ENCODE peak calls at places on chromosomes 13 and 19, in four cellular contexts. I is psoas muscle, J is ovary, T is Panc1. Y is an unnamed sample.

GRCh38 chr13:48761256-48761655 is 107.5 kb downstream of the CYSLTR2 start:
- DNase-seq in I (no peak), J (no peak), T (no peak), Y (no peak)

GRCh38 chr19:3151563-3152430 is 16.0 kb downstream of the GNA15 start:
- DNase-seq in I (no peak), J (no peak), T (no peak), Y (no peak)

GRCh38 chr19:3494559-3494958 is 5.9 kb downstream of the DOHH start:
- DNase-seq in I (no peak), J (no peak), T (no peak), Y (no peak)

GRCh38 chr19:45164577-45165335 is 4.0 kb upstream of the NKPD1 start:
- DNase-seq in I (peak), J (peak), T (no peak), Y (peak)

GRCh38 chr19:32343550-32344262 is 1.7 kb upstream of the ZNF507 start:
- DNase-seq in I (no peak), J (no peak), T (no peak), Y (no peak)

GRCh38 chr13:58324130-58324529 is 692.6 kb downstream of the PCDH17 start:
- DNase-seq in I (no peak), J (no peak), T (no peak), Y (no peak)

GRCh38 chr19:10566658-10567410 is 1.0 kb upstream of the KRI1 start:
- DNase-seq in I (no peak), J (peak), T (no peak), Y (no peak)

GRCh38 chr13:72539925-72540324 is 187.5 kb downstream of the MZT1 start:
- DNase-seq in I (no peak), J (no peak), T (no peak), Y (no peak)

GRCh38 chr19:17719730-17720486 is 628 bp downstream of the MAP1S start:
- DNase-seq in I (no peak), J (no peak), T (no peak), Y (no peak)

GRCh38 chr19:27793128-27793643 is 1419.8 kb downstream of the UQCRFS1 start:
- DNase-seq in I (peak), J (peak), T (peak), Y (peak)

GRCh38 chr13:106498158-106498557 is 37.3 kb downstream of the EFNB2 start:
- DNase-seq in I (no peak), J (no peak), T (no peak), Y (no peak)

GRCh38 chr19:35484637-35485036 is 5.6 kb downstream of the KRTDAP start:
- DNase-seq in I (no peak), J (no peak), T (no peak), Y (no peak)

GRCh38 chr13:27283906-27284523 is 13.4 kb downstream of the RASL11A start:
- DNase-seq in I (no peak), J (no peak), T (no peak), Y (no peak)

GRCh38 chr13:111131610-111132009 is 16.5 kb downstream of the ARHGEF7 start:
- DNase-seq in I (no peak), J (no peak), T (no peak), Y (no peak)

GRCh38 chr13:42022796-42023493 is 25.5 kb upstream of the DGKH start:
- DNase-seq in I (no peak), J (no peak), T (no peak), Y (no peak)

GRCh38 chr19:40739871-40740703 is 10.2 kb downstream of the ACTMAP start:
- DNase-seq in I (no peak), J (no peak), T (no peak), Y (no peak)

DNA sequence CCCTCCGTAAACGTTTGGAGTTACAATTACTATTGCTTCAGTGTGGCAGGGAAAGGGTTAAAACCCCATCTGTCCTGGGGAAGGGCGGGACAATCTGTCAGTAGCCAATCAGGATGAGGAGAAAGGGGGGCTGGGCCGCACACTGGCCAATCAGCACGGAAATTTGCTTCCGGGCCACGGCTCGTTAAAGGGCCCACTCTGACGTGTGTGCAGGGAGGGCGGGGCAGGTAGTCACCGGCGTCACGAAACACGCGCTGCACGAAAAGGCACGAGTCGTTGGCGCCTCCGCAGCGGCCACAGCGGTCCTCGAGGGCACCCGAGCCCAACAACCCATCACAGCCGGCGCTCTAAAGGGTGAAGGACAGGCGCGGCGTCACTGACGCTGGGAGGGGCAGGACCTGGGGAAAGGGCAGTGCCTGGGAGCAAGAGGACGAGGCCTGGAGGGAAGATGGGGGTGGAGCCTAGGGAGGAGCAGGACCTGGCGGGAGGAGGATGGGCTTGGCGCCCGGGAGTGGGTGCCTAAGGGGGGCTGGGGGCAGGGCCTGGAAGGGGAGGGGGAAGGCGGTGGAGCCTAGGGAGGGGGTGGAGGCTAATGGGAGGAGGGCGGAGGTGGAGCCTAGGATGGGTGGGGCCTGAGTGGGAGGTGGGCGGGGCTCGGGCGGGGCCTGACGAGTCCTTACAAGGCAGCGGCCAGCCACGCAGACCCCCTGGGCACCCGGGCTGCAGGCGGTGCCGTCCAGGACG is 4.9 kb downstream of the ADAMTSL5 start:
- DNase-seq in I (peak), J (peak), T (peak), Y (peak)
- H3K4me3 ChIP-seq in I (peak), J (peak), T (peak), Y (peak)

GRCh38 chr13:100115693-100116254 is 26.9 kb downstream of the PCCA start:
- DNase-seq in I (no peak), J (no peak), T (no peak), Y (no peak)
- H3K4me3 ChIP-seq in I (no peak), J (no peak), T (no peak), Y (no peak)

GRCh38 chr19:5954293-5954692 is 23.6 kb downstream of the RANBP3 start:
- DNase-seq in I (no peak), J (no peak), T (no peak), Y (no peak)

GRCh38 chr19:5952193-5953033 is 25.5 kb downstream of the RANBP3 start:
- DNase-seq in I (no peak), J (no peak), T (no peak), Y (no peak)

GRCh38 chr19:5953034-5953589 is 24.8 kb downstream of the RANBP3 start:
- DNase-seq in I (no peak), J (no peak), T (no peak), Y (no peak)

GRCh38 chr19:5955638-5955935 is 22.4 kb downstream of the RANBP3 start:
- DNase-seq in I (no peak), J (no peak), T (no peak), Y (no peak)

DNA sequence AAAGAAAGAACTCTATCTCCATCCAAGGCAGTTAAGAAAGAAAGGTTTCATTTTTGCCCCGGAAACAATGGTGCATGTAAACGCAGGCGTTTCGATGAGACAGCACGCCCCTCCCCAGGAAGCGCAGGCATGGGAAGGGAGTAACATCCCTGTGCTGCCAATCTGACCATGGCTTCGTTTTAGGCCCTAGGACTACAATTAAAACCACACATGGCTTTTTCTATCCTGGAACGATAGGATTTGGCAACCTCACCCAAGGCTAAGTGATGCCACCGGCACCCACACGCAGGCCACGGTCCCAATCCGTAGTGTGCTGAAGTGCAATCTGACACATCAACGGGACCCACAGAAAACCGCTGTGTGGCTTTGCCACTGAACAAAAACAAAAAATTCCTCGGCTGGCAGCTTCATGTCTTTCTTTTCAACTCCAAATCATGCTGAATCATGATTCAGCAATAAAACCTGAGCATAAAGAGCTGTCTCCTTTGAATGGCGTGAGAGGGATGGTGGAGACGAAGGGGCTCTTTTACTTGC is 24.2 kb downstream of the RANBP3 start:
- DNase-seq in I (no peak), J (no peak), T (no peak), Y (no peak)
- H3K4me3 ChIP-seq in I (peak), J (no peak), T (no peak), Y (no peak)

DNA sequence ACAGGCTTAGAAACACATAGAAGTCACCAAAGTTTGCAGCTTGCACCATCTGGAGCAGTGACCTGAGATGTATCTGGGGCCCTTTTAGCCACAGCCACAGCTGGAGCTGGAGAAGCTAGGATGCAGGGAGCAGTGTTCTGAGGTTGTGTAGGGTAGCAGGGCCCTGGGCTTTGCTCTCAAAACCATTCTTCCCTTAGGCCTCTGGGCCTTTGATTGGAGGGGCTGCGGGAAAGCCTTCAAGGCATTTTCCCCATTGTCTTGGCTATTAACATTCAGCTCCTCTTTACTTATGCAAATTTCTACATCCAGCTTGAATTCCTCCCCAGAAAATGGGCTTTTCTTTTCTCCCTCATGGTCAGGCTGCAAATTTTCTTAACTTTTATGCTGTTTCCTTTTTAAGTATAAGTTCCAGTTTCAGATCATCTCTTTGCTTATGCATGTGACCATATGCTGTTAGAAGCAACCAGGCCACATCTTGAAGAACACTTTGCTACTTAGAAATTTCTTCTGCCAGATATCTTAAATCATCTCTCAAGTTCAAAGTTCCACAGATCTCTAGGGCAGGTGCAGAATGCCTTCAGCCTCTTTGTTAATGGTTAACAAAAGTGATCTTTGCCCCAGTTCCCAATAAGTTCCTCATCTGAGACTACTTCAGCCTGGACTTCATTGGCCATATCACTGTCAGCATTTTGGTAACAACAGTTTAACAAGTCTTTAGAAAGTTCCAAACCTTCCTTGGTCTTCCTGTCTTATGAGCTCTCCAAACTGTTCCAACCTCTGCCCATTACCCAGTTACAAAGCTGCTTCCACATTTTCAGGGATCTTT is 48.5 kb downstream of the NBEA start:
- DNase-seq in I (no peak), J (no peak), T (no peak), Y (no peak)
- H3K4me3 ChIP-seq in I (no peak), J (no peak), T (no peak), Y (no peak)

GRCh38 chr19:30685601-30686000 is 313.4 kb downstream of the ZNF536 start:
- DNase-seq in I (no peak), J (no peak), T (no peak), Y (no peak)

GRCh38 chr19:30684613-30685012 is 312.4 kb downstream of the ZNF536 start:
- DNase-seq in I (no peak), J (no peak), T (no peak), Y (no peak)

GRCh38 chr19:30686252-30686762 is 314.1 kb downstream of the ZNF536 start:
- DNase-seq in I (no peak), J (no peak), T (no peak), Y (no peak)

GRCh38 chr19:30688696-30689095 is 316.5 kb downstream of the ZNF536 start:
- DNase-seq in I (no peak), J (no peak), T (no peak), Y (no peak)

DNA sequence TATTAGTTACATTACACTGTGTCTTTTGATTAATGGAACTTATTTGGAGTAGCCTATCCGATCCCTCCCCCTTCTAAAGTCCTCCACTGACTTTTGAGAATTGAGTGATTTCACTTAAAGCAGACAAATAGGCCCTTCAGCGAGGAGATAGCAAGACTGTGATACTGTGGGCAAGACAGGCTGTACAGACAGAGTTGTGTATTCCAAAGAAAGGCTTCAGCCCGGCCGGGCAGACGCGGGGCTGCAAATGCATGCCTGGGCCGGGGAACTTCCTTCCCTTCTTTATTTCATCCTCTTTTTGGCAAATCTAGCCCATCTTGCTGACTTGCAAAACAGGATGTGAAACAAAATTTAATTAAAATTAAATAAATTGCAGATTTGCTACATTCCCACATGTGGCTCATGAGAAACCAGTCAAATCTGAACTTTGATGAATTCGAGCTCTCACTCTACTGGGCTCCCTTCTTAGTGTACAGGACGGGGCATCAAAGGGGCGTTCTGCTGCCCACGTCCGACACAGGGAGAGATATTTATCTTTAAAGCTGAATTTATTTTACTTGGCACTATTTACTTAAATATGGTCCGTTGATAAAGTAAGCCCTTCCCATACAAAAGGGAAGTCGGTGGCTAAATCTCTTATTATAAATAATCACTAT is 314.9 kb downstream of the ZNF536 start:
- DNase-seq in I (no peak), J (no peak), T (no peak), Y (no peak)
- H3K4me3 ChIP-seq in I (no peak), J (no peak), T (no peak), Y (no peak)

Y was measured in uterus.